ENCODE peak calls at places on chromosomes 1 and 21, in four cellular contexts. S, C, L and W are unnamed samples.

GRCh38 chr1:16677552-16678423 is 11.0 kb upstream of the RNU1-3 start:
- DNase-seq in S (no peak), L (peak; percentile 51), C (peak; percentile 59), W (peak; percentile 59)

GRCh38 chr1:169307176-169307575 is 60.4 kb downstream of the NME7 start:
- DNase-seq in C (no peak), S (no peak), L (no peak), W (no peak)

GRCh38 chr21:16608209-16608830 is 878.5 kb downstream of the USP25 start:
- DNase-seq in S (no peak), C (no peak), L (no peak), W (no peak)

GRCh38 chr1:170530972-170531757 is 801 bp upstream of the GORAB start:
- DNase-seq in S (no peak), C (no peak), L (no peak), W (peak; percentile 51)

GRCh38 chr1:204740354-204740753 is 54.8 kb upstream of the LRRN2 start:
- DNase-seq in L (no peak), C (no peak), S (no peak), W (no peak)

GRCh38 chr1:170200665-170201397 is 55.1 kb downstream of the NTMT2 start:
- DNase-seq in C (no peak), L (no peak), S (no peak), W (no peak)

GRCh38 chr1:91020967-91021685 is 709 bp downstream of the ZNF644 start:
- DNase-seq in S (peak; percentile 73), C (peak; percentile 95), L (peak; percentile 81), W (peak; percentile 75)

GRCh38 chr1:32394890-32395415 is 712 bp upstream of the BSDC1 start:
- DNase-seq in L (no peak), S (no peak), C (no peak), W (no peak)

GRCh38 chr21:44589094-44589493 is 3.2 kb downstream of the KRTAP10-6 start:
- DNase-seq in L (no peak), C (no peak), S (no peak), W (no peak)

GRCh38 chr1:99265124-99265523 is 832 bp downstream of the PLPPR4 start:
- DNase-seq in L (no peak), S (no peak), C (no peak), W (no peak)

GRCh38 chr1:64236584-64236983 is 33.2 kb downstream of the UBE2U start:
- DNase-seq in L (no peak), S (no peak), C (no peak), W (no peak)

GRCh38 chr1:53089478-53090226 is 27.6 kb downstream of the PODN start:
- DNase-seq in C (peak; percentile 39), S (no peak), L (no peak), W (no peak)

GRCh38 chr1:77511440-77511840 is 171.0 kb downstream of the ZZZ3 start:
- DNase-seq in L (no peak), S (no peak), C (peak; percentile 56), W (peak; percentile 66)

GRCh38 chr1:7341145-7341900 is 429.8 kb upstream of the VAMP3 start:
- DNase-seq in S (no peak), L (no peak), C (peak; percentile 19), W (no peak)

GRCh38 chr1:177741476-177741875 is 228.4 kb downstream of the SEC16B start:
- DNase-seq in S (no peak), L (no peak), C (no peak), W (no peak)

GRCh38 chr1:150151291-150152181 is 1.8 kb downstream of the PLEKHO1 start:
- DNase-seq in S (no peak), L (no peak), C (peak; percentile 51), W (no peak)

GRCh38 chr1:242011879-242012674 is 13.2 kb upstream of the MAP1LC3C start:
- DNase-seq in L (no peak), C (no peak), S (no peak), W (no peak)

GRCh38 chr1:53769780-53770179 is 30.8 kb upstream of the GLIS1 start:
- DNase-seq in C (peak; percentile 82), L (no peak), S (no peak), W (no peak)

GRCh38 chr1:26177182-26177684 is at the start of gene CNKSR1:
- DNase-seq in L (no peak), S (peak; percentile 90), C (no peak), W (peak; percentile 74)

GRCh38 chr1:218080818-218081217 is 204.3 kb upstream of the RRP15 start:
- DNase-seq in L (no peak), C (no peak), S (no peak), W (no peak)

GRCh38 chr1:160083968-160084770 is 2.8 kb downstream of the KCNJ9 start:
- DNase-seq in S (no peak), C (peak; percentile 33), L (no peak), W (peak; percentile 91)

GRCh38 chr21:26715878-26716506 is 129.2 kb downstream of the ADAMTS1 start:
- DNase-seq in L (peak; percentile 49), C (peak; percentile 66), S (no peak), W (peak; percentile 79)

GRCh38 chr21:42923553-42924432 is 1.6 kb downstream of the ERVH48-1 start:
- DNase-seq in S (peak; percentile 88), C (peak; percentile 89), L (peak; percentile 81), W (peak; percentile 95)

GRCh38 chr1:116193768-116194167 is 82.6 kb downstream of the MAB21L3 start:
- DNase-seq in S (no peak), C (no peak), L (no peak), W (no peak)

GRCh38 chr1:53412285-53413174 is 46.7 kb upstream of the DMRTB1 start:
- DNase-seq in S (no peak), C (peak; percentile 12), L (no peak), W (no peak)

GRCh38 chr1:232965912-232966217 is 15.5 kb downstream of the NTPCR start:
- DNase-seq in C (no peak), S (no peak), L (no peak), W (no peak)

GRCh38 chr1:110524311-110525249 is 5.6 kb upstream of the KCNA10 start:
- DNase-seq in C (peak; percentile 28), L (peak; percentile 61), S (peak; percentile 53), W (no peak)

DNA sequence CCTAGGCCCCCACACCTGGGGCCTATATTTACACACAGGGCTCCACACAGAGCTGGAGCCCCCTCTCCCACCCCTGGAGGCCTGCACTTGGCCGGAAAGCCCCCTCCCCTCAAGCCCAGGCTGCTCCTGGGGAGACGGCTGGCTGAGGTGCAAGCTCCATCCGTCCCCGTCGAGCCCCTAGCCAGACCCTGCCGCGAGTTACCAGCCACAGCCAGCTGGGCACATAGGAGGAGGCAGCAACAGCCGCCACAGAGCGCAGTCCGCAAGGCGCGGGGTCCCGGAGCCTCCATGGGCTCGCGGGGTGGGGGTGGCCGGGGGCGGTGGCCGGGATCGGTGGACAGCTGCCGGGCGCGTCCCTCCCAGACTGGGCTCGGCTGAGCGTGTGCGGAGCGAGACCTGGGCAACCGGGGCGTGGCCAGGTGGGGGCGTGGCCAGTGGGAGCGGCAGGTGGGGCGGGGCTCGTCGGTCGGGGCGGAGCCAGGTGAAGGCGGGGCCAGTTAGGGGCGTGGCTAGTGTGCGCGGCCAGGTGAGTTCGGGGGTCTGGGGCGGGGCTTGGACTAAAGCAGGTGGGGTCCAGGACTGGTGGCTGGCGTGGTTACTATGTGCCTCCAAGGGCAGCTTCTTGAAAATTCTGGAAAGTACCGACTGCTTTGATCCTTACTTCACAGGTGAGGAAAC is at the start of gene CD164L2:
- DNase-seq in L (no peak), S (no peak), C (no peak), W (peak; percentile 74)
- H3K4me3 ChIP-seq in L (no peak within 1 kb of the TSS), S (peak within 1 kb of the TSS; percentile 54), C (no peak within 1 kb of the TSS), W (no peak within 1 kb of the TSS)

GRCh38 chr1:155192346-155193274 is 15.1 kb downstream of the THBS3 start:
- DNase-seq in S (no peak), L (no peak), C (no peak), W (no peak)
- H2BK12ac ChIP-seq in S (peak overlapping the region; percentile 78), L (peak overlapping the region; percentile 88), C (peak overlapping the region; percentile 51), W (peak overlapping the region; percentile 60)

DNA sequence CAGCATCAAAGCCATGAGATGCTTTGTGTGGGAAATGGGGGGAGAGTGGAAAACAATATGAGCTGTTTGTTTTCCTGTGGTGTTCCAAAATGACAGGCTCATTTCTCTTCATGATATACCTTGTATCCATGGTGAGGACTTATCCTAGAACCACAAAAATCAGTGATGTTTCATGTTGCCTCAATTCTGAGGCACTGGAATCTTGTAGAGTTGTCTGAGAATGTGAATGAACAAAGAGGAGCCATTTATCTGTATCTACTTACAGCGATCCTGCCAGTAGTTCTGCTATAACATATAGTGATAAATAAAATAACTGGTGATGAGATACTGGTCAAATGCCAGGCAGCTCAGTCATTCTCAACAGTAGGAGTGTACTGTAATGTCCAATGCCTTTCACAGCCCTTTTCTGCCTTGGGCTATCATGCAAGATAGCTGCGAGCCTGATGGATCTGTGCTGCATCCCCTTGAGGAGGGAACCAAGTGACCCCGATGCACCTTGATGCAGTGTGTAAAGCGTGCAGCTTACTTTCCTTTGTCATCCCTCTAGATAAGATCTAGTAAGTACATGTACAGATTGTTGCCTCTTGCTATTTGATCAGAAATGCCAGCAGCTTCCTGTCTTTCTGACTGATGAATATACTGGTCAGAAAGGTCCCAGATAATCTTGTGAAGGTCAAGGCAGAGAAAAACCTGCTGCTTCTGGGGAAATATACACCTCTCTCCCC is 52.8 kb downstream of the SLC44A3 start:
- DNase-seq in C (no peak), S (no peak), L (no peak), W (no peak)
- H2AK5ac ChIP-seq in C (no peak overlapping the region), S (no peak overlapping the region), L (no peak overlapping the region), W (no peak overlapping the region)

DNA sequence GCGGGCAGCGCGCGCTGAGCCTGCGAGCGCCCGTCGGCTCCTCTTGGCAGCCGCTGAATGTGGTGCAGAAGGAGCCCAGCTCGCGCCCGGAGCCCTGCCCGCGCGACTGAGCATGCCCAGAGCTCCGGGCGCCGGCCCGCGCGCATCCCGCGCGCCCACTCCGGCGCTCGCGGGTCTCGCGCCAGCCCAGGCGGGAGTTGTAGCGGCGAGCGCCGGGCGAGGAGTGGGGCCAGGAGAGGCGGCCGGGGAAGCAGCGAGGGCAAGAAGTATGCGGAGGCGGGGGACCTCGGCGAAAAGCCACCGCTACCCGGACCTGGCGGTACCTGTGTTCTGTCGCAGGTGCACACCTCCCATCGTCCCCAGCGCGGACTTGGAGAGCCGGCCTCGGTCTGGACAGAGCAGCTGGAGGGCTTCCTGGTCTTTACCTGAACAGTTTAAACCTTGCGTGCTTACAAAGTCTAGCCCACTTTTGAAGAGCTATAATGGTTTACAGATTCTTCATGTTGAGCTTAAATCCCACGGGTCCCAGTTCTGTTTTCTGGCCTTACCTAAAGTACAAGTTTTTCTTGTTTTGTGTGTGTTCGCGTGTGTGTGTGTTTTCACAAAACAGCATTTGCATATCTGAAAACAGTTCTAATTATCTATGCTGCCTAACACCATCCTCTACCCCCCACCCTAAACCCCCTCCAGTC is at the start of gene DDAH1:
- DNase-seq in L (no peak), C (peak; percentile 73), S (peak; percentile 9), W (peak; percentile 3)
- H3K4me3 ChIP-seq in L (peak within 1 kb of the TSS; percentile 96), C (peak within 1 kb of the TSS; percentile 69), S (peak within 1 kb of the TSS; percentile 62), W (peak within 1 kb of the TSS; percentile 79)

GRCh38 chr1:201828820-201829774 is at the start of gene IPO9:
- DNase-seq in C (peak; percentile 92), S (peak; percentile 82), L (peak; percentile 94), W (peak; percentile 92)
- H2BK12ac ChIP-seq in C (no peak within 1 kb of the TSS), S (peak within 1 kb of the TSS; percentile 95), L (peak within 1 kb of the TSS; percentile 35), W (no peak within 1 kb of the TSS)

DNA sequence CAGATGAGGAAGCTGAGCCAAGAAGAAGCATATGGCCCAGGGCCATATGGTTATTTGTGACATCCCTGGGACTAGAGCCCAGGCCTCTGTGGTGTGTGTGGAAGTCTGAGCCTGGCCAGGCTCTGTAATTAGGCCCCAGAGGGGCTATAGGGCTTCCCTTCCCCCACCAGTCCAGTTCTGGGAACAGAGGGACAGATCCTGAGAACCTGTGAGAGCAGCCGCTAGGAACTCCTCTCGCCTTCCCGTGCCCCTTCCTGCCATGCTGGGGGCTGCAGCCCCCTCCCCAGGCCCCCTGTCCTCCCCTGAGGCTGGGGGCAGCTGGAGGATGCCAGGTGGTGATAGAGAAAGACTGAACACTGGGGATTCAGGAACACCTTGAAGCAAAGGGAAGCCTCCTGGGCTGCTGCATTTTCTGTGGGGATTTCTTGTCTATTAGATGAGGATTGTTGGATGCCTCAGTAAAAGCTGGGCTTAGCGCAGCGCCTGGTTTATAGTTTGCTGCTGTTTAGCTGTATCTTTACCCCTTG is 33.3 kb downstream of the COQ8A start:
- DNase-seq in L (no peak), S (no peak), C (no peak), W (no peak)
- H2AK5ac ChIP-seq in L (no peak overlapping the region), S (no peak overlapping the region), C (no peak overlapping the region), W (no peak overlapping the region)